ENCODE peak calls at places on chromosomes 11 and 22, in five cellular contexts. A, U, J, P and G are unnamed samples. For H3K36me3, the result is how much of the 10 kb centered on the place peaks cover.

GRCh38 chr11:12684821-12685220 is 10.6 kb downstream of the TEAD1 start:
- ATAC-seq in A (no peak), J (no peak), P (no peak), U (peak), G (no peak)

GRCh38 chr11:69135420-69136363 is 20.0 kb upstream of the SMIM38 start:
- ATAC-seq in P (no peak), J (no peak), U (no peak), A (no peak), G (no peak)

GRCh38 chr11:5004429-5005274 is 10.0 kb downstream of the OR51L1 start:
- ATAC-seq in A (peak), J (no peak), P (no peak), U (peak), G (no peak)

GRCh38 chr11:70661763-70662501 is 263.6 kb downstream of the CTTN start:
- ATAC-seq in P (no peak), A (no peak), U (no peak), J (peak), G (peak)

GRCh38 chr11:33329705-33330329 is 72.6 kb downstream of the HIPK3 start:
- ATAC-seq in J (peak), U (peak), A (peak), P (peak), G (no peak)

GRCh38 chr11:57680552-57680874 is 12.6 kb downstream of the ZDHHC5 start:
- ATAC-seq in P (no peak), A (peak), U (peak), J (no peak), G (no peak)

GRCh38 chr11:47899801-47900200 is 51.7 kb upstream of the NUP160 start:
- ATAC-seq in U (no peak), A (peak), P (no peak), J (no peak), G (no peak)

GRCh38 chr11:134578807-134579708 is 167.0 kb upstream of the B3GAT1 start:
- ATAC-seq in U (peak), A (peak), J (no peak), P (peak), G (no peak)

GRCh38 chr22:17826151-17826550 is 51.9 kb upstream of the BID start:
- ATAC-seq in J (no peak), U (no peak), A (no peak), P (no peak), G (no peak)

GRCh38 chr11:123082977-123083376 is 21.0 kb upstream of the HSPA8 start:
- ATAC-seq in J (no peak), A (peak), P (peak), U (no peak), G (no peak)

GRCh38 chr11:68303083-68303482 is 9.3 kb upstream of the LRP5 start:
- ATAC-seq in A (no peak), J (peak), P (no peak), U (no peak), G (no peak)

GRCh38 chr11:128291835-128292234 is 295.5 kb downstream of the ETS1 start:
- ATAC-seq in A (no peak), U (no peak), J (peak), P (no peak), G (no peak)

GRCh38 chr11:128290106-128290840 is 297.1 kb downstream of the ETS1 start:
- ATAC-seq in J (peak), U (peak), A (peak), P (peak), G (peak)

GRCh38 chr11:128291043-128291442 is 296.3 kb downstream of the ETS1 start:
- ATAC-seq in U (no peak), P (no peak), A (no peak), J (no peak), G (no peak)

GRCh38 chr11:128288368-128288767 is 299.0 kb downstream of the ETS1 start:
- ATAC-seq in J (no peak), P (no peak), A (no peak), U (no peak), G (no peak)

GRCh38 chr11:128289048-128289447 is 298.3 kb downstream of the ETS1 start:
- ATAC-seq in A (peak), J (no peak), P (no peak), U (no peak), G (no peak)
- H3K4me3 ChIP-seq in A (no peak), J (no peak), P (no peak), U (no peak), G (no peak)

GRCh38 chr11:769887-770641 is 7.2 kb downstream of the GATD1 start:
- ATAC-seq in P (peak), U (no peak), A (no peak), J (no peak), G (no peak)
- H3K36me3 ChIP-seq in P (under half), U (half or more), A (under half), J (half or more), G (half or more)

DNA sequence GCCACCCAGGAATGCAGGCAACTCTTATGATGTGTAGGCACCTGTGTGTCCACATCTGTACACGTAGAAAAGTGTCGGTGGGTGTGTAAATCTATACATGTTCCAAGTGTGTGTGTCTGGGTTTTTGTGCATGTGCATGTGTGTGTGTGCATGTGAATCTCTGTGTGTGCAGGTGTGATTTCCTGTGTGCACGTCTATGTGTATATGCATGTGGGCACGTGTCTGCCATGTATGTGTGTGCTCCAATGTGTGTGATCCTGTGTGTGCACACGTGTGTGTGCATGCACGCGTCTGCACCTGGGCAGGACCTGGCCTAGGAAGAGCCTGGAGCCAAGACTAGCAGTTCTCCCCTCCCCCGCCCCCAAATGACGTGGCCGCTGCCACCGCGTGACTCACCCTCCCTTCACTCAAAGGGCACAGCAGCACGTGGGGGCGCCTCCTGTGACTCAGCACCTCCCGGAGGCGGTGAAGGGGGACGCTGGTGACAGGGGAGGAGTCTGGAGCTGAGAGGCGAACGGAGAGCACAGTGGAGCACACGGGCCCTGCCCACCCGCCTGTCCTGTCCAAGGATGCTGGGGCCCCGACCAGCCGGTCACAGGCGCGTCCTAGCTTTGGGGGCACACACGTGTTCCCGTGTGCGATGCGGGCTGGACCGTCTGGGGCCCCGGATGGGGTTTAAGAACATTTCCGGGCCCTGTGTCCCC is 10.1 kb downstream of the PIM3 start:
- ATAC-seq in U (peak), A (peak), P (peak), J (peak), G (peak)
- TF ChIP-seq EP300 in U (peak), A (peak), P (peak), J (peak), G (no peak)

DNA sequence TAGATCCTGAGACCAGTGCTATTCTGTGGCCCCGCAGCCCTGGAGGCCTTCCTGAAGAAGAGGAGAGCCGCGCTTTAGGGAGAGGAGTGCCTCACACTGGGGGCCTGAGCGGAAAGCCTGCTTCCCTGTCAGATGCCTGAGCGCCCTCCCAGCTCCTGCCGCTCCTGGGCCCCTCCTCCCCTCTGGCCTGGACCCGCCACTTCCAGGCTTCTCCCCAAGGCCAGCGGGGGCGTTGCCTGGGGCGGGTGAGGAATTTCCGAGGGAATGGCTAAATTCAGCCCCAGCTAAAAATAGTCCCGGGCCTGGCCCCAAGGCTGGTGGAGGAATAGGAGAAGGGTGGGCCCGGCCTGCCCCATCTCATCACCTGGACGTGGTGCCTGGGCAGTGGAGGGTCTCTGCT is 15.4 kb downstream of the ARHGEF17 start:
- ATAC-seq in J (peak), U (no peak), P (peak), A (no peak), G (peak)
- H3K4me3 ChIP-seq in J (peak), U (no peak), P (no peak), A (no peak), G (peak)

GRCh38 chr11:94853836-94854235 is 85.7 kb downstream of the AMOTL1 start:
- ATAC-seq in P (no peak), A (no peak), U (no peak), J (no peak), G (no peak)

GRCh38 chr11:94851864-94852581 is 83.9 kb downstream of the AMOTL1 start:
- ATAC-seq in P (no peak), J (no peak), U (no peak), A (no peak), G (no peak)

GRCh38 chr11:94855666-94856065 is 87.5 kb downstream of the AMOTL1 start:
- ATAC-seq in P (no peak), A (no peak), U (no peak), J (no peak), G (no peak)

GRCh38 chr11:94857337-94857736 is 89.2 kb downstream of the AMOTL1 start:
- ATAC-seq in A (no peak), J (no peak), P (no peak), U (no peak), G (no peak)

DNA sequence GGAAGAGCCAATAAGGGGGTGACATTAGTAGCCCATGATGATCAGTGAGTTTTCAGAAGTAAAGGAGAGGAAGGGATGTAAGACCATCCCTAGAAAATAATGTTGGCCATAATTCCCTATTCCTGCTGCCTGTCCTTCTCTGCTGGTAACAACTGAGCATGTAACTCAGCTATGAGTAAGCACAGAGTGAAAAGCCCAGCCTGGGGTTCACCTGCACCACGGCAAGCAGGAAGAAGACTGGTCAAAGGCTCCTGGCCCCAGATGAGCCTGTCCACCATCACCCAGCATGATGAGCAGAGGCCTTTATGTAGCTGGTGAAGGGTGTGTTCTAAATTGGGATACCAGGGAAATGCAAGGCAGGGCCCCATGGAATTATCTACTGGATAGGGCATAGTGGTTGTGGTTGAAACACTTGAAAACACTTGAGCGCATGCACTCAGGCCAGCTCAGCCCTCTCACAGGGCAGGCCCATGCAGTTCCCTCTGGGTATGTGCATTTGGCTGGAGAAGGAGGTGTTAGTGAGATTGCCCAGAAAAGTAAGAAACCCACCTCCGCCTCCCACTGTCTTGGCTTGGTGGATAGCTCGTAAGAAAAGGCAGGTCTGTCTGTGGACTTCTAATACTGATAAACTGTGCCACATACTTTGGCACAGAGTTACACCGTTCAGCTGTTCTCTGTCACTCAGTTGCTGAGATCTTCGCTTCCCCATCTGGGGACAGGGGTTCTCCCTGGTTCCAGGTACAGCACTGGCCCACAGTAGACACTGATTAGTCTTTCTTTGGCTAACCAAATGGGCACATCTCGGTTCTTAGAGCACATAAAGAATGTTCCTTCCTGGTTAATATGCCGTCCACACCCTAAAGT is 86.8 kb downstream of the AMOTL1 start:
- ATAC-seq in U (no peak), P (no peak), J (peak), A (no peak), G (no peak)
- H3K36me3 ChIP-seq in U (half or more), P (under half), J (half or more), A (under half), G (under half)

DNA sequence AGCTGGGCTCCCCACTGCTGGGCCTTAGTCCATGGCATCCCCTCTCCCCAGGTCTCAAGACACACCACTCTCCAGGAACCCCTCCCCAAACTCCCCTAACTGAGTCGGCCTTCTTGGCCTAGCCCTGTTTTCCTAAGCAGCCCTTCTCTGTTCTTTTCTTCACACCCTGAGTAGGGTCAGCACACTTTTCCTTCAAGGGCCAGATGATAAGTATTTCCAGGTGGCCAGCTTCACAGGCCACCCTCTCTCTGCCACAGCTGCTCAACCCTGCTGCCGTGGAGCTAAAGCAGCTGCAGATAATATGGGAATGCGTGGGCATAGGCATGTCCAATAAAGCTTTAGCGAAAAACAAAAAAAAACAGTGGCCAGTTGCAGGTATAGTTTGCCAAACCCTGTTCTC is 24.1 kb downstream of the DGCR2 start:
- ATAC-seq in A (no peak), P (no peak), J (no peak), U (peak), G (no peak)
- TF ChIP-seq EP300 in A (no peak), P (no peak), J (no peak), U (no peak), G (no peak)

DNA sequence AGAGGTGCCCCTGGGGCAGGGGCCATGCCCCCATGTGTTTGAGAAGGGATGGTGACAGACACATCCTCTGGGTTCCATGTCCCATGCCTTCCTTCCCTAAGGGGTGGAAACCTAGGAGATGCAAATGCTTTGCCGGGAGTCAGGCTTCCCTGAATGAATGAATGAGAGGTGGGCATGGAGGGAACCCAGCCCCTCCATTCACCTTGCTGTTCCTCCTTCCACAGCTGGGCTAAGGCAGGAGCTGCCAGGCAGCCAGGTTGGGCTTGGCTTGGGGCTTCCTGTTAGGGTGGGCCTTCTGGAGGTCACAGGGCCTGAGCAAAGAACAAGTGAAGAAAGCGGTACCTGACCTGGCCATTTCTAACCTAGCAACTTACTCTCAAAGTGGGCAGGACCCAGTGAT is 926 bp downstream of the POU2F3 start:
- ATAC-seq in U (no peak), P (no peak), J (no peak), A (no peak), G (no peak)
- H3K4me3 ChIP-seq in U (no peak), P (no peak), J (peak), A (no peak), G (no peak)

GRCh38 chr11:17987826-17988225 is 25.0 kb downstream of the SERGEF start:
- ATAC-seq in P (no peak), U (no peak), A (no peak), J (no peak), G (no peak)

GRCh38 chr11:17985517-17985916 is 27.3 kb downstream of the SERGEF start:
- ATAC-seq in U (no peak), A (no peak), P (no peak), J (peak), G (peak)

GRCh38 chr11:17988465-17988864 is 24.4 kb downstream of the SERGEF start:
- ATAC-seq in P (no peak), U (no peak), J (no peak), A (no peak), G (no peak)

GRCh38 chr11:17986007-17986710 is 26.7 kb downstream of the SERGEF start:
- ATAC-seq in P (peak), U (no peak), A (no peak), J (peak), G (peak)

GRCh38 chr11:17986711-17987220 is 26.1 kb downstream of the SERGEF start:
- ATAC-seq in U (no peak), P (peak), J (no peak), A (no peak), G (no peak)
- H3K36me3 ChIP-seq in U (under half), P (under half), J (under half), A (under half), G (under half)

DNA sequence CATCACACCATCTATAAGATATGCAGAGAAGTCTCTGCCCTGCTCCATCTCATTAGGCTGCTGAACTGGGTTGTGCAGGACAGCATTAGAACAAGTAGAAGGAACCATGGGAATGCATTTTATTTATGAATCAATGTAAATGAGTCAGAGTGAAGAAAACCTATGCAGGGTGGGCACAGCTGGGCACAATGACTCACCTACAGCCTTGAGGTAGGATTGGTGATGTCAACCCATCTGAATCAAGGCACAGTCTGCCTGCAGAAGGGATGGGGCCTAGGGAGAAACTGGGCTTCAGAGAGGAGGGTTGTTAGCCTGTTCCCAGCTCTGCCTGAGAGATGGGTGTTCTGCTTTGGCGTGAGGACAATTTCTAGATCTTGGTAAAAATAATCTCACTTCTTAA is 123.4 kb downstream of the CSNK2A3 start:
- ATAC-seq in U (no peak), J (no peak), P (no peak), A (no peak), G (no peak)
- TF ChIP-seq EP300 in U (no peak), J (no peak), P (no peak), A (no peak), G (no peak)

GRCh38 chr11:61526956-61527731 is 18.6 kb downstream of the LRRC10B start:
- ATAC-seq in J (no peak), U (peak), P (no peak), A (no peak), G (no peak)

GRCh38 chr11:61526229-61526628 is 17.7 kb downstream of the LRRC10B start:
- ATAC-seq in U (no peak), J (no peak), P (no peak), A (no peak), G (no peak)

GRCh38 chr11:61531033-61531432 is 22.5 kb downstream of the LRRC10B start:
- ATAC-seq in J (no peak), P (peak), A (no peak), U (no peak), G (no peak)

GRCh38 chr11:61529537-61530225 is 21.1 kb downstream of the LRRC10B start:
- ATAC-seq in U (no peak), A (no peak), J (peak), P (peak), G (peak)

GRCh38 chr11:61528114-61528513 is 19.6 kb downstream of the LRRC10B start:
- ATAC-seq in P (no peak), A (no peak), U (no peak), J (no peak), G (no peak)
- H3K4me3 ChIP-seq in P (no peak), A (no peak), U (no peak), J (no peak), G (no peak)